ENCODE peak calls at places on chromosomes 6 and 20, in five cellular contexts. M is lower leg skin, B is bronchial epithelial cell, O is choroid plexus epithelial cell, W is A549. X is an unnamed sample.

GRCh38 chr6:45681860-45682488 is 304.2 kb upstream of the SUPT3H start:
- DNase-seq in M (no peak), B (peak; percentile 50), O (no peak), W (peak; percentile 1), X (peak; percentile 81)

GRCh38 chr20:36470482-36471062 is 70.7 kb upstream of the MYL9 start:
- DNase-seq in M (no peak), B (no peak), O (no peak), W (no peak), X (no peak)

GRCh38 chr20:36501367-36502006 is 39.8 kb upstream of the MYL9 start:
- DNase-seq in M (no peak), B (no peak), O (no peak), W (no peak), X (no peak)

GRCh38 chr6:170091000-170091638 is 199.8 kb downstream of the DLL1 start:
- DNase-seq in M (no peak), B (no peak), O (no peak), W (no peak), X (no peak)

GRCh38 chr20:37627767-37628130 is 66.1 kb upstream of the CTNNBL1 start:
- DNase-seq in M (no peak), B (no peak), O (no peak), W (no peak), X (no peak)

GRCh38 chr6:30743099-30744053 is 889 bp upstream of the FLOT1 start:
- DNase-seq in M (no peak), B (no peak), O (peak; percentile 47), W (no peak), X (peak; percentile 62)

GRCh38 chr6:71879016-71879415 is 7.3 kb upstream of the RIMS1 start:
- DNase-seq in M (no peak), B (no peak), O (peak; percentile 1), W (no peak), X (no peak)

GRCh38 chr20:23406880-23407279 is 14.4 kb downstream of the NAPB start:
- DNase-seq in M (no peak), B (no peak), O (no peak), W (no peak), X (no peak)

GRCh38 chr20:15616626-15617025 is 956.6 kb downstream of the KIF16B start:
- DNase-seq in M (no peak), B (no peak), O (no peak), W (no peak), X (no peak)

GRCh38 chr6:108350528-108350927 is 55.7 kb downstream of the AFG1L start:
- DNase-seq in M (no peak), B (no peak), O (no peak), W (no peak), X (no peak)

GRCh38 chr6:33199687-33200233 is 705 bp downstream of the RXRB start:
- DNase-seq in M (no peak), B (peak; percentile 38), O (peak; percentile 46), W (peak; percentile 81), X (peak; percentile 87)

GRCh38 chr20:2483504-2483903 is 12.9 kb upstream of the SNRPB start:
- DNase-seq in M (no peak), B (no peak), O (no peak), W (no peak), X (no peak)

DNA sequence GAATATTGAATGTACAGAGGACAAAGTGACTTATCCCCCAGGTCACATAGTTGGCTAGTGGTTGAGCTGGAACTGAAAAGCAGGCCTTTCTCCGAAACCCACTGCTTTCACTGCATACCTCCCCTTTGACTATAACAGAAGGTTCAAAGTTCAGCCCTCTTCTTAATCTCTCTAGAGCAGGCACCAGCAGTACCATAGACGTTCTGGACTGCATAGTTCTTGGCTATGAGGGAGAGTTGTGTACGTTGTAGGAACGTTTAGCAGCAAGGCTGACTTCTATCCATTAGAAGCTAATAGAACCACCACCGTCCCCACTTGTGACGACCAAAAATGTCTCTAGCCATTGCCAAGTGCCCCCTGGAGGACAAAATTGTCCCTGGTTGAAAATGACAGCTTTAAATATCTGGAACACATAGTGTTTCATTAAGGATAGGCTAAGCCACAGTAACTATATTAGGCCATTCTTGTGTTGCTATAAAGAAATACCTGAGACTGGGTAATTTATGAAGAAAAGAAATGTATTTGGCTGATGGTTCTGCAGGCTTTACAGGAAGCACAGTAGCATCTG is 123.8 kb upstream of the MTHFD1L start:
- DNase-seq in M (no peak), B (no peak), O (peak; percentile 12), W (peak; percentile 5), X (no peak)
- TF ChIP-seq CTCF in M (no peak), B (peak; percentile 41), O (peak; percentile 44), W (no peak), X (peak; percentile 56)

GRCh38 chr20:40686434-40686882 is 2.6 kb downstream of the MAFB start:
- DNase-seq in M (no peak), B (no peak), O (no peak), W (no peak), X (no peak)
- H3K4me3 ChIP-seq in M (peak overlapping the region; percentile 67), B (no peak overlapping the region), O (peak overlapping the region; percentile 77), W (no peak overlapping the region), X (no peak overlapping the region)

GRCh38 chr6:123962508-123962907 is 158.8 kb downstream of the NKAIN2 start:
- DNase-seq in M (peak; percentile 32), B (peak; percentile 74), O (no peak), W (no peak), X (no peak)

GRCh38 chr6:123967900-123968299 is 164.2 kb downstream of the NKAIN2 start:
- DNase-seq in M (no peak), B (no peak), O (no peak), W (no peak), X (no peak)

GRCh38 chr6:123965894-123966293 is 162.2 kb downstream of the NKAIN2 start:
- DNase-seq in M (no peak), B (peak; percentile 42), O (peak; percentile 11), W (peak; percentile 7), X (no peak)
- TF ChIP-seq CTCF in M (no peak), B (peak; percentile 34), O (peak; percentile 28), W (no peak), X (no peak)

DNA sequence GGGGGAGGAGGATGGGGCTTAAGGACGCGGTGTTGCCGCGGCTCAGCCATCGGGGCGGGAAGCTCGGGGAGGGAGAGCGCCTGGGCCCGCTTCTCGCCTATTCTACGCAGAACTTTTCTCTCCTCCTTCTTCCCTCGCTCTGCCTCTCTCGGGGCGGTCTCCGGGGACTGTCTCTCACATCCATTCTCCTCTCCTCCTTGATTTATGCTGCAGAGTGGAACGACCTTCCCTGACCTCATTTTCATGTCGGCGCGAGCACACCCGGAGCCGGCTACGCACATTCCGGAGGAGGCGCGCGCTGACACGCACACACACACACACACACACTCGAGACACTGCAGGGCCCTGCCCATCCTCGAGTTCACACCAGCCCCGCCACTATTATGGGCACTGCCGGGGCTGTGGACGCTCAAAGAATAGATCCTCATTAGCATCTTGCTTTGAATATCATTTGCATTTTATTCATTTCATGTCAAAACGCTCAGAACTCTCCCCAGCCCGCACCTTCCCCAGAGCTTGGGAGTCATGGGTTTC is 36.7 kb downstream of the NCR2 start:
- DNase-seq in M (no peak), B (no peak), O (peak; percentile 63), W (no peak), X (peak; percentile 22)
- H3K4me3 ChIP-seq in M (no peak overlapping the region), B (no peak overlapping the region), O (peak overlapping the region; percentile 46), W (peak overlapping the region; percentile 43), X (peak overlapping the region; percentile 35)

GRCh38 chr6:128516514-128516898 is 3.9 kb downstream of the PTPRK start:
- DNase-seq in M (no peak), B (peak; percentile 65), O (peak; percentile 58), W (peak; percentile 52), X (no peak)
- TF ChIP-seq CTCF in M (no peak), B (peak; percentile 43), O (peak; percentile 37), W (no peak), X (no peak)

DNA sequence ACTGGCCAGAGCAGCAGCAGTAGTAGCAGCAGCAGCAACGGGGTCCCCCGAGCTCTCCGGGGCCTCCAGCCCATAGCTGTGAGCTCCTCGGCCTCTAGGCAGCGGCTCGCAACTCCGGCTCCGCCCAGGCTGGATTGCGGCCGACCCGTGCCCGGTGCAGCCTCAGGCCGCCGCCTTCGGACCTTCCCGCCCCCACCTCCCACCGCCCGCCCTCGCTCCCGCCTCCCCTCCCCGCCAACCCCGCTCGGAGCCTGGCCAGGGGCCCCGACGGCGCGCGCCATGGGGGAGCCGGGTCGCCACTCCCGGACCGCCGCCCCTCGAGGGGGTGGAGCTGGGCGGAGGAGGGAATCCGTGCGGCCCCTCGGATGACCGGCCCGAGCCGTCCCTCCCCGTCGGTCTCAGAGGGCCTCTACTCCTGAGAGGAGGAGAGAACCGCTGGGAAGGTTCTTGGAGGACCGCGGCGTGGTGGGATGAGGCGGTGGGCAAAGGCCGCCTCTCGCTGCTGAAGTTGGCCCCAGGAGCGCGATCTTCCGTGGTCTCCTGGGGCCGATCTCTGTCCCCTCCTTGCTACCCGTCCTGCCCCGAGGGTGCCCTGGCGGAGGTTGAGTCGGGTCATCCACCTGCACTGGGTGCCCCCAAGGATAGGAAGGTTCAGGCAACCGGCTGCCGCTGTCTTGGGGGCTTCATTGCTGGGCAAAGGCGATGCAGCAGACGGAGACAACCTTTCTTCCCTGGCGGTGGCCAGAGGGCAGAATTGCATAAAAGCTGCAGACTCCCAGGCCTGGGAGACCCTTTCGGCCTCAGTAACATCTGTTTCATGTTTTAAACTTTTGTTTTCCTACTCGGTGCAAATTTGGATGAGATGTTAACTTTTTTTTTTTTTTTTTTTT is at the start of gene ADAM33:
- DNase-seq in M (no peak), B (no peak), O (peak; percentile 22), W (no peak), X (no peak)
- H3K4me3 ChIP-seq in M (peak within 1 kb of the TSS; percentile 20), B (no peak within 1 kb of the TSS), O (peak within 1 kb of the TSS; percentile 65), W (no peak within 1 kb of the TSS), X (no peak within 1 kb of the TSS)

GRCh38 chr20:34302723-34303528 is at the start of gene AHCY:
- DNase-seq in M (peak; percentile 96), B (peak; percentile 98), O (peak; percentile 98), W (peak; percentile 98), X (peak; percentile 97)
- TF ChIP-seq CTCF in M (no peak), B (no peak), O (no peak), W (no peak), X (no peak)

X was measured in GM06990.